ENCODE peak calls at places on chromosomes 3 and 15, in seven cellular contexts. Y is T-helper 2 cell; X is EL; D is tibial nerve; L is NCI-H1092; W is foreskin melanocyte; T is naive thymus-derived CD4-positive, alpha-beta T cell. F is an unnamed sample.

GRCh38 chr3:16350041-16350952 is 85.3 kb downstream of the OXNAD1 start:
- DNase-seq in W (peak; percentile 18), X (peak; percentile 79), T (no peak), D (no peak), Y (no peak), L (no peak), F (no peak)

GRCh38 chr3:16810013-16810412 is 74.7 kb upstream of the PLCL2 start:
- DNase-seq in T (no peak), D (no peak), W (no peak), X (no peak), Y (no peak), L (no peak), F (no peak)

GRCh38 chr15:93451265-93451664 is 362.3 kb upstream of the RGMA start:
- DNase-seq in D (peak; percentile 50), Y (no peak), T (no peak), X (no peak), W (no peak), L (no peak), F (peak; percentile 75)

GRCh38 chr3:175598740-175599139 is 739.6 kb downstream of the NAALADL2 start:
- DNase-seq in X (no peak), Y (no peak), L (no peak), D (no peak), W (no peak), T (no peak), F (no peak)

GRCh38 chr3:139199421-139200010 is 144.3 kb upstream of the MRPS22 start:
- DNase-seq in W (peak; percentile 2), X (no peak), T (no peak), D (no peak), Y (no peak), L (no peak), F (no peak)

GRCh38 chr3:177419904-177420601 is 222.8 kb upstream of the TBL1XR1 start:
- DNase-seq in W (no peak), L (no peak), T (no peak), X (no peak), Y (no peak), D (no peak), F (no peak)

GRCh38 chr15:69044899-69045298 is 30.4 kb downstream of the NOX5 start:
- DNase-seq in X (peak; percentile 95), L (no peak), W (no peak), Y (no peak), D (no peak), T (no peak), F (no peak)

GRCh38 chr3:176349706-176350105 is 847.6 kb downstream of the TBL1XR1 start:
- DNase-seq in W (no peak), L (no peak), D (no peak), T (no peak), Y (no peak), X (no peak), F (no peak)

GRCh38 chr15:33051528-33051927 is 143.0 kb downstream of the FMN1 start:
- DNase-seq in D (no peak), L (no peak), W (no peak), X (no peak), Y (no peak), T (no peak), F (no peak)

GRCh38 chr15:68428431-68428940 is 3.5 kb downstream of the ITGA11 start:
- DNase-seq in Y (no peak), L (no peak), T (no peak), W (no peak), D (no peak), X (no peak), F (no peak)

GRCh38 chr3:171796625-171797264 is 13.5 kb downstream of the PLD1 start:
- DNase-seq in L (no peak), Y (no peak), X (no peak), W (no peak), D (no peak), T (no peak), F (no peak)

GRCh38 chr3:54235998-54236397 is 113.6 kb downstream of the CACNA2D3 start:
- DNase-seq in D (no peak), L (no peak), W (no peak), Y (no peak), X (no peak), T (no peak), F (no peak)

GRCh38 chr3:150059241-150059640 is 88.5 kb upstream of the PFN2 start:
- DNase-seq in D (no peak), Y (no peak), X (no peak), T (no peak), W (no peak), L (no peak), F (no peak)

GRCh38 chr3:27360113-27361078 is 8.8 kb downstream of the NEK10 start:
- DNase-seq in Y (no peak), X (peak; percentile 37), T (no peak), W (no peak), L (no peak), D (no peak), F (no peak)

GRCh38 chr3:103136621-103137020 is 701.8 kb downstream of the ZPLD1 start:
- DNase-seq in W (no peak), D (no peak), T (no peak), Y (no peak), L (no peak), X (no peak), F (no peak)

GRCh38 chr3:114706591-114707224 is 412.9 kb downstream of the TIGIT start:
- DNase-seq in X (peak; percentile 56), T (no peak), Y (no peak), D (no peak), L (no peak), W (no peak), F (no peak)

GRCh38 chr15:41984622-41985021 is 12.3 kb upstream of the EHD4 start:
- DNase-seq in W (no peak), Y (no peak), D (no peak), L (no peak), X (no peak), T (no peak), F (peak; percentile 24)

GRCh38 chr3:119582178-119582577 is 2.9 kb downstream of the ADPRH start:
- DNase-seq in W (no peak), L (no peak), X (no peak), D (no peak), Y (no peak), T (no peak), F (no peak)

GRCh38 chr15:25508369-25509002 is 69.7 kb upstream of the UBE3A start:
- DNase-seq in W (peak; percentile 33), D (no peak), X (peak; percentile 13), Y (no peak), L (peak; percentile 3), T (no peak), F (no peak)

GRCh38 chr15:59191855-59192237 is 14.8 kb upstream of the LDHAL6B start:
- DNase-seq in D (no peak), L (no peak), Y (no peak), T (no peak), W (no peak), X (peak; percentile 95), F (no peak)

GRCh38 chr15:67130673-67131601 is 65.5 kb downstream of the SMAD3 start:
- DNase-seq in X (peak; percentile 61), Y (no peak), W (no peak), T (no peak), D (no peak), L (no peak), F (peak; percentile 76)